ENCODE peak calls at places on chromosomes 5 and 9, in ten cellular contexts. One of them, this sample, is unnamed.

GRCh38 chr5:134436523-134437339 is 25.1 kb upstream of the CDKN2AIPNL start:
- DNase-seq in right lobe of liver: peak; percentile 88
- DNase-seq in heart left ventricle: peak; percentile 90
- DNase-seq in body of pancreas: peak; percentile 87
- DNase-seq in tibial nerve: peak; percentile 42
- DNase-seq in brain microvascular endothelial cell: peak; percentile 87
- DNase-seq in SK-N-SH: no peak
- DNase-seq in IMR-90: peak; percentile 98
- DNase-seq in dorsolateral prefrontal cortex: peak; percentile 57
- DNase-seq in coronary artery: no peak
- DNase-seq in this sample: peak; percentile 85

GRCh38 chr9:134909511-134910105 is 8.1 kb downstream of the FCN1 start:
- DNase-seq in right lobe of liver: no peak
- DNase-seq in heart left ventricle: no peak
- DNase-seq in body of pancreas: no peak
- DNase-seq in tibial nerve: no peak
- DNase-seq in brain microvascular endothelial cell: no peak
- DNase-seq in SK-N-SH: no peak
- DNase-seq in IMR-90: no peak
- DNase-seq in dorsolateral prefrontal cortex: no peak
- DNase-seq in coronary artery: no peak
- DNase-seq in this sample: peak; percentile 43

GRCh38 chr9:91362212-91362611 is 494 bp upstream of the AUH start:
- DNase-seq in right lobe of liver: no peak
- DNase-seq in heart left ventricle: no peak
- DNase-seq in body of pancreas: no peak
- DNase-seq in tibial nerve: no peak
- DNase-seq in brain microvascular endothelial cell: no peak
- DNase-seq in SK-N-SH: no peak
- DNase-seq in IMR-90: no peak
- DNase-seq in dorsolateral prefrontal cortex: no peak
- DNase-seq in coronary artery: no peak
- DNase-seq in this sample: no peak

GRCh38 chr9:76292246-76292645 is 102.0 kb downstream of the RFK start:
- DNase-seq in right lobe of liver: no peak
- DNase-seq in heart left ventricle: no peak
- DNase-seq in body of pancreas: no peak
- DNase-seq in tibial nerve: no peak
- DNase-seq in brain microvascular endothelial cell: no peak
- DNase-seq in SK-N-SH: no peak
- DNase-seq in IMR-90: peak; percentile 14
- DNase-seq in dorsolateral prefrontal cortex: no peak
- DNase-seq in coronary artery: no peak
- DNase-seq in this sample: no peak

GRCh38 chr5:107533946-107534876 is 136.5 kb downstream of the EFNA5 start:
- DNase-seq in right lobe of liver: no peak
- DNase-seq in heart left ventricle: no peak
- DNase-seq in body of pancreas: no peak
- DNase-seq in tibial nerve: no peak
- DNase-seq in brain microvascular endothelial cell: no peak
- DNase-seq in SK-N-SH: no peak
- DNase-seq in IMR-90: no peak
- DNase-seq in dorsolateral prefrontal cortex: no peak
- DNase-seq in coronary artery: no peak
- DNase-seq in this sample: no peak

GRCh38 chr5:1855075-1855474 is 27.6 kb downstream of the IRX4 start:
- DNase-seq in right lobe of liver: no peak
- DNase-seq in heart left ventricle: no peak
- DNase-seq in body of pancreas: no peak
- DNase-seq in tibial nerve: no peak
- DNase-seq in brain microvascular endothelial cell: no peak
- DNase-seq in SK-N-SH: no peak
- DNase-seq in IMR-90: no peak
- DNase-seq in dorsolateral prefrontal cortex: no peak
- DNase-seq in coronary artery: no peak
- DNase-seq in this sample: no peak

GRCh38 chr5:53431665-53432064 is 48.8 kb upstream of the FST start:
- DNase-seq in right lobe of liver: no peak
- DNase-seq in heart left ventricle: no peak
- DNase-seq in body of pancreas: no peak
- DNase-seq in tibial nerve: no peak
- DNase-seq in brain microvascular endothelial cell: peak; percentile 60
- DNase-seq in SK-N-SH: no peak
- DNase-seq in IMR-90: peak; percentile 84
- DNase-seq in dorsolateral prefrontal cortex: no peak
- DNase-seq in coronary artery: no peak
- DNase-seq in this sample: no peak

GRCh38 chr9:95264954-95265615 is 52.4 kb downstream of the FANCC start:
- DNase-seq in right lobe of liver: no peak
- DNase-seq in heart left ventricle: no peak
- DNase-seq in body of pancreas: no peak
- DNase-seq in tibial nerve: no peak
- DNase-seq in brain microvascular endothelial cell: peak; percentile 4
- DNase-seq in SK-N-SH: no peak
- DNase-seq in IMR-90: peak; percentile 75
- DNase-seq in dorsolateral prefrontal cortex: no peak
- DNase-seq in coronary artery: no peak
- DNase-seq in this sample: no peak

GRCh38 chr5:8060235-8061139 is 191.5 kb downstream of the MTRR start:
- DNase-seq in right lobe of liver: no peak
- DNase-seq in heart left ventricle: no peak
- DNase-seq in body of pancreas: no peak
- DNase-seq in tibial nerve: no peak
- DNase-seq in brain microvascular endothelial cell: no peak
- DNase-seq in SK-N-SH: no peak
- DNase-seq in IMR-90: no peak
- DNase-seq in dorsolateral prefrontal cortex: peak; percentile 15
- DNase-seq in coronary artery: no peak
- DNase-seq in this sample: no peak

GRCh38 chr5:8057764-8058163 is 188.8 kb downstream of the MTRR start:
- DNase-seq in right lobe of liver: no peak
- DNase-seq in heart left ventricle: no peak
- DNase-seq in body of pancreas: no peak
- DNase-seq in tibial nerve: no peak
- DNase-seq in brain microvascular endothelial cell: no peak
- DNase-seq in SK-N-SH: no peak
- DNase-seq in IMR-90: peak; percentile 56
- DNase-seq in dorsolateral prefrontal cortex: no peak
- DNase-seq in coronary artery: no peak
- DNase-seq in this sample: no peak

GRCh38 chr5:8059337-8059736 is 190.4 kb downstream of the MTRR start:
- DNase-seq in right lobe of liver: no peak
- DNase-seq in heart left ventricle: no peak
- DNase-seq in body of pancreas: no peak
- DNase-seq in tibial nerve: no peak
- DNase-seq in brain microvascular endothelial cell: no peak
- DNase-seq in SK-N-SH: no peak
- DNase-seq in IMR-90: no peak
- DNase-seq in dorsolateral prefrontal cortex: no peak
- DNase-seq in coronary artery: no peak
- DNase-seq in this sample: no peak

GRCh38 chr5:8058626-8059180 is 189.8 kb downstream of the MTRR start:
- DNase-seq in right lobe of liver: no peak
- DNase-seq in heart left ventricle: no peak
- DNase-seq in body of pancreas: no peak
- DNase-seq in tibial nerve: no peak
- DNase-seq in brain microvascular endothelial cell: no peak
- DNase-seq in SK-N-SH: no peak
- DNase-seq in IMR-90: no peak
- DNase-seq in dorsolateral prefrontal cortex: no peak
- DNase-seq in coronary artery: no peak
- DNase-seq in this sample: no peak

GRCh38 chr5:8061140-8061469 is 192.2 kb downstream of the MTRR start:
- DNase-seq in right lobe of liver: no peak
- DNase-seq in heart left ventricle: no peak
- DNase-seq in body of pancreas: no peak
- DNase-seq in tibial nerve: no peak
- DNase-seq in brain microvascular endothelial cell: no peak
- DNase-seq in SK-N-SH: no peak
- DNase-seq in IMR-90: no peak
- DNase-seq in dorsolateral prefrontal cortex: no peak
- DNase-seq in coronary artery: no peak
- DNase-seq in this sample: no peak
- H3K27ac ChIP-seq in right lobe of liver: no peak overlapping the region
- H3K27ac ChIP-seq in heart left ventricle: no peak overlapping the region
- H3K27ac ChIP-seq in body of pancreas: no peak overlapping the region
- H3K27ac ChIP-seq in tibial nerve: no peak overlapping the region
- H3K27ac ChIP-seq in brain microvascular endothelial cell: no peak overlapping the region
- H3K27ac ChIP-seq in SK-N-SH: no peak overlapping the region
- H3K27ac ChIP-seq in IMR-90: no peak overlapping the region
- H3K27ac ChIP-seq in dorsolateral prefrontal cortex: no peak overlapping the region
- H3K27ac ChIP-seq in coronary artery: no peak overlapping the region
- H3K27ac ChIP-seq in this sample: no peak overlapping the region

GRCh38 chr5:96112123-96112670 is 150.5 kb upstream of the ELL2 start:
- DNase-seq in right lobe of liver: no peak
- DNase-seq in heart left ventricle: no peak
- DNase-seq in body of pancreas: no peak
- DNase-seq in tibial nerve: no peak
- DNase-seq in brain microvascular endothelial cell: no peak
- DNase-seq in SK-N-SH: no peak
- DNase-seq in IMR-90: no peak
- DNase-seq in dorsolateral prefrontal cortex: no peak
- DNase-seq in coronary artery: no peak
- DNase-seq in this sample: no peak

GRCh38 chr5:96113170-96113939 is 151.7 kb upstream of the ELL2 start:
- DNase-seq in right lobe of liver: peak; percentile 69
- DNase-seq in heart left ventricle: peak; percentile 50
- DNase-seq in body of pancreas: peak; percentile 78
- DNase-seq in tibial nerve: no peak
- DNase-seq in brain microvascular endothelial cell: no peak
- DNase-seq in SK-N-SH: no peak
- DNase-seq in IMR-90: no peak
- DNase-seq in dorsolateral prefrontal cortex: no peak
- DNase-seq in coronary artery: no peak
- DNase-seq in this sample: peak; percentile 45

GRCh38 chr5:96115467-96115812 is 153.8 kb upstream of the ELL2 start:
- DNase-seq in right lobe of liver: no peak
- DNase-seq in heart left ventricle: no peak
- DNase-seq in body of pancreas: no peak
- DNase-seq in tibial nerve: no peak
- DNase-seq in brain microvascular endothelial cell: no peak
- DNase-seq in SK-N-SH: no peak
- DNase-seq in IMR-90: no peak
- DNase-seq in dorsolateral prefrontal cortex: no peak
- DNase-seq in coronary artery: no peak
- DNase-seq in this sample: no peak

GRCh38 chr5:96112703-96113102 is 151.1 kb upstream of the ELL2 start:
- DNase-seq in right lobe of liver: no peak
- DNase-seq in heart left ventricle: no peak
- DNase-seq in body of pancreas: no peak
- DNase-seq in tibial nerve: no peak
- DNase-seq in brain microvascular endothelial cell: no peak
- DNase-seq in SK-N-SH: no peak
- DNase-seq in IMR-90: no peak
- DNase-seq in dorsolateral prefrontal cortex: no peak
- DNase-seq in coronary artery: no peak
- DNase-seq in this sample: no peak

DNA sequence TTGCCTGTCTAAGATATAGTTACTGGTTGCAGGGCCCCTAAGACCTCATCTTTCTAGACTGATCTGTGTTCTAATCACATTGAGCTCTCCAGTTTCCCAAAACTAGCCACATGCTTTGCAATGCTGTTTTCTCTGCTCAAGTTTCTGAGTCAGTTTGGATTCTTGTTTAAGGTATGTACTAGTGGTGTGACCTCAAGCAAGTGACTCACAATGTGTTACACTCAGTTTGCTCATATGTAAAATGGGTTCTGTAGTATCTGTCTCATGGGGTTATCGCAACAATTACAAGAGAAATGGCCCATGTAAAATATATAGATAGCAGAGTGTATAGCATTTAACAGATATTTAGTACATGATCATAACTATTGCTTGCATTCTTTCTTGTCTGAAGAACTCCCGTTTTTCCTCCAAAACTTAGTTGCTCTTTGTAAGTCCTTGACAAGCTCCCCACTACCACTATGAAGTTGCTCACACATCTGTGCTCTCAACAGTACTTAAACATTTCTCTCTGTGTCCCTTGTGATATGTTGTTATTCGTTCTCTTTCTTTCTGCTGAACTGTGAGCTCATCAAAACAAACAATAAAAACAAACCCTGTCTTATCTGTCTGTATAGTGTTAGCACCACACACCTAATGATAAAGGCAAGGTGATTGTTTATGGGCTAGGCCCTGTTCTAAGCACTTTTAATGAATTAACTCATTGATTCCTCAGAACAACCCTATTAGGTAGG is 153.2 kb upstream of the ELL2 start:
- DNase-seq in right lobe of liver: no peak
- DNase-seq in heart left ventricle: no peak
- DNase-seq in body of pancreas: no peak
- DNase-seq in tibial nerve: no peak
- DNase-seq in brain microvascular endothelial cell: peak; percentile 51
- DNase-seq in SK-N-SH: no peak
- DNase-seq in IMR-90: peak; percentile 70
- DNase-seq in dorsolateral prefrontal cortex: no peak
- DNase-seq in coronary artery: no peak
- DNase-seq in this sample: no peak
- H3K27ac ChIP-seq in right lobe of liver: peak overlapping the region; percentile 54
- H3K27ac ChIP-seq in heart left ventricle: no peak overlapping the region
- H3K27ac ChIP-seq in body of pancreas: peak overlapping the region; percentile 78
- H3K27ac ChIP-seq in tibial nerve: no peak overlapping the region
- H3K27ac ChIP-seq in brain microvascular endothelial cell: no peak overlapping the region
- H3K27ac ChIP-seq in SK-N-SH: no peak overlapping the region
- H3K27ac ChIP-seq in IMR-90: no peak overlapping the region
- H3K27ac ChIP-seq in dorsolateral prefrontal cortex: no peak overlapping the region
- H3K27ac ChIP-seq in coronary artery: no peak overlapping the region
- H3K27ac ChIP-seq in this sample: no peak overlapping the region

GRCh38 chr5:151730381-151730780 is 28.1 kb downstream of the ATOX1 start:
- DNase-seq in right lobe of liver: no peak
- DNase-seq in heart left ventricle: no peak
- DNase-seq in body of pancreas: no peak
- DNase-seq in tibial nerve: no peak
- DNase-seq in brain microvascular endothelial cell: no peak
- DNase-seq in SK-N-SH: no peak
- DNase-seq in IMR-90: no peak
- DNase-seq in dorsolateral prefrontal cortex: no peak
- DNase-seq in coronary artery: no peak
- DNase-seq in this sample: no peak

GRCh38 chr5:151738125-151738848 is 20.1 kb downstream of the ATOX1 start:
- DNase-seq in right lobe of liver: no peak
- DNase-seq in heart left ventricle: no peak
- DNase-seq in body of pancreas: no peak
- DNase-seq in tibial nerve: no peak
- DNase-seq in brain microvascular endothelial cell: no peak
- DNase-seq in SK-N-SH: no peak
- DNase-seq in IMR-90: no peak
- DNase-seq in dorsolateral prefrontal cortex: no peak
- DNase-seq in coronary artery: no peak
- DNase-seq in this sample: no peak

GRCh38 chr5:151739395-151739794 is 19.0 kb downstream of the ATOX1 start:
- DNase-seq in right lobe of liver: no peak
- DNase-seq in heart left ventricle: no peak
- DNase-seq in body of pancreas: no peak
- DNase-seq in tibial nerve: no peak
- DNase-seq in brain microvascular endothelial cell: no peak
- DNase-seq in SK-N-SH: peak; percentile 47
- DNase-seq in IMR-90: no peak
- DNase-seq in dorsolateral prefrontal cortex: no peak
- DNase-seq in coronary artery: no peak
- DNase-seq in this sample: no peak

GRCh38 chr5:151737421-151737820 is 21.0 kb downstream of the ATOX1 start:
- DNase-seq in right lobe of liver: no peak
- DNase-seq in heart left ventricle: no peak
- DNase-seq in body of pancreas: no peak
- DNase-seq in tibial nerve: no peak
- DNase-seq in brain microvascular endothelial cell: no peak
- DNase-seq in SK-N-SH: no peak
- DNase-seq in IMR-90: no peak
- DNase-seq in dorsolateral prefrontal cortex: no peak
- DNase-seq in coronary artery: no peak
- DNase-seq in this sample: no peak

GRCh38 chr5:151733727-151734408 is 24.6 kb downstream of the ATOX1 start:
- DNase-seq in right lobe of liver: no peak
- DNase-seq in heart left ventricle: no peak
- DNase-seq in body of pancreas: no peak
- DNase-seq in tibial nerve: no peak
- DNase-seq in brain microvascular endothelial cell: no peak
- DNase-seq in SK-N-SH: no peak
- DNase-seq in IMR-90: peak; percentile 41
- DNase-seq in dorsolateral prefrontal cortex: no peak
- DNase-seq in coronary artery: no peak
- DNase-seq in this sample: no peak
- H3K27ac ChIP-seq in right lobe of liver: no peak overlapping the region
- H3K27ac ChIP-seq in heart left ventricle: no peak overlapping the region
- H3K27ac ChIP-seq in body of pancreas: no peak overlapping the region
- H3K27ac ChIP-seq in tibial nerve: no peak overlapping the region
- H3K27ac ChIP-seq in brain microvascular endothelial cell: no peak overlapping the region
- H3K27ac ChIP-seq in SK-N-SH: peak overlapping the region; percentile 88
- H3K27ac ChIP-seq in IMR-90: no peak overlapping the region
- H3K27ac ChIP-seq in dorsolateral prefrontal cortex: no peak overlapping the region
- H3K27ac ChIP-seq in coronary artery: no peak overlapping the region
- H3K27ac ChIP-seq in this sample: no peak overlapping the region

GRCh38 chr5:14155075-14155474 is 11.9 kb downstream of the TRIO start:
- DNase-seq in right lobe of liver: no peak
- DNase-seq in heart left ventricle: no peak
- DNase-seq in body of pancreas: no peak
- DNase-seq in tibial nerve: no peak
- DNase-seq in brain microvascular endothelial cell: no peak
- DNase-seq in SK-N-SH: no peak
- DNase-seq in IMR-90: no peak
- DNase-seq in dorsolateral prefrontal cortex: no peak
- DNase-seq in coronary artery: no peak
- DNase-seq in this sample: no peak
- H3K27ac ChIP-seq in right lobe of liver: no peak overlapping the region
- H3K27ac ChIP-seq in heart left ventricle: peak overlapping the region; percentile 87
- H3K27ac ChIP-seq in body of pancreas: no peak overlapping the region
- H3K27ac ChIP-seq in tibial nerve: no peak overlapping the region
- H3K27ac ChIP-seq in brain microvascular endothelial cell: peak overlapping the region; percentile 97
- H3K27ac ChIP-seq in SK-N-SH: peak overlapping the region; percentile 91
- H3K27ac ChIP-seq in IMR-90: peak overlapping the region; percentile 75
- H3K27ac ChIP-seq in dorsolateral prefrontal cortex: no peak overlapping the region
- H3K27ac ChIP-seq in coronary artery: no peak overlapping the region
- H3K27ac ChIP-seq in this sample: no peak overlapping the region

This sample was measured in right cardiac atrium.